ENCODE peak calls at places on chromosomes 6 and 20, in eight cellular contexts. G is A549, F is heart left ventricle, S is endothelial cell of umbilical vein, N is thyroid gland, P is breast epithelium, T is esophagus muscularis mucosa, C is HCT116. A is an unnamed sample.

GRCh38 chr6:32886674-32887383 is 32.8 kb downstream of the PSMB9 start:
- DNase-seq in G (no peak), F (no peak), S (peak; percentile 17), N (peak; percentile 45), P (no peak), T (no peak), C (no peak), A (no peak)

GRCh38 chr6:119145111-119145510 is 66.6 kb upstream of the FAM184A start:
- DNase-seq in G (no peak), F (no peak), S (peak; percentile 21), N (no peak), P (no peak), T (peak; percentile 89), C (no peak), A (no peak)

GRCh38 chr6:35445691-35446090 is 6.4 kb upstream of the FANCE start:
- DNase-seq in G (no peak), F (no peak), S (no peak), N (no peak), P (no peak), T (no peak), C (no peak), A (no peak)

GRCh38 chr20:62206388-62206775 is 13.7 kb downstream of the HRH3 start:
- DNase-seq in G (no peak), F (peak; percentile 9), S (no peak), N (no peak), P (no peak), T (no peak), C (no peak), A (no peak)

GRCh38 chr6:87968435-87969278 is 79.0 kb upstream of the SPACA1 start:
- DNase-seq in G (peak; percentile 1), F (no peak), S (peak; percentile 3), N (peak; percentile 20), P (no peak), T (no peak), C (no peak), A (peak; percentile 55)

GRCh38 chr6:81734081-81734480 is 18.4 kb downstream of the TENT5A start:
- DNase-seq in G (no peak), F (no peak), S (peak; percentile 29), N (no peak), P (no peak), T (no peak), C (no peak), A (no peak)

GRCh38 chr6:52953911-52954839 is 40.9 kb downstream of the GSTA4 start:
- DNase-seq in G (no peak), F (no peak), S (no peak), N (peak; percentile 34), P (no peak), T (no peak), C (no peak), A (no peak)

GRCh38 chr6:108685970-108686369 is 125.3 kb downstream of the FOXO3 start:
- DNase-seq in G (no peak), F (no peak), S (no peak), N (no peak), P (no peak), T (no peak), C (no peak), A (no peak)

GRCh38 chr6:87575423-87575822 is 14.4 kb downstream of the RARS2 start:
- DNase-seq in G (no peak), F (no peak), S (no peak), N (no peak), P (no peak), T (no peak), C (no peak), A (no peak)

GRCh38 chr6:112881027-112881426 is 533.9 kb downstream of the RFPL4B start:
- DNase-seq in G (no peak), F (no peak), S (no peak), N (no peak), P (no peak), T (no peak), C (no peak), A (no peak)
- H3K4me3 ChIP-seq in G (no peak overlapping the region), F (no peak overlapping the region), S (no peak overlapping the region), N (no peak overlapping the region), P (no peak overlapping the region), T (no peak overlapping the region), C (no peak overlapping the region), A (no peak overlapping the region)

GRCh38 chr6:46014054-46014453 is 1.6 kb downstream of the CLIC5 start:
- DNase-seq in G (no peak), F (no peak), S (no peak), N (no peak), P (no peak), T (no peak), C (no peak), A (no peak)

GRCh38 chr6:46013639-46014038 is 2.0 kb downstream of the CLIC5 start:
- DNase-seq in G (no peak), F (no peak), S (no peak), N (no peak), P (no peak), T (no peak), C (no peak), A (no peak)

GRCh38 chr6:46015119-46015968 is at the start of gene CLIC5:
- DNase-seq in G (peak; percentile 8), F (peak; percentile 87), S (no peak), N (peak; percentile 77), P (no peak), T (no peak), C (no peak), A (peak; percentile 70)

GRCh38 chr6:46016063-46016608 is 476 bp upstream of the CLIC5 start:
- DNase-seq in G (no peak), F (no peak), S (no peak), N (no peak), P (no peak), T (no peak), C (no peak), A (no peak)

DNA sequence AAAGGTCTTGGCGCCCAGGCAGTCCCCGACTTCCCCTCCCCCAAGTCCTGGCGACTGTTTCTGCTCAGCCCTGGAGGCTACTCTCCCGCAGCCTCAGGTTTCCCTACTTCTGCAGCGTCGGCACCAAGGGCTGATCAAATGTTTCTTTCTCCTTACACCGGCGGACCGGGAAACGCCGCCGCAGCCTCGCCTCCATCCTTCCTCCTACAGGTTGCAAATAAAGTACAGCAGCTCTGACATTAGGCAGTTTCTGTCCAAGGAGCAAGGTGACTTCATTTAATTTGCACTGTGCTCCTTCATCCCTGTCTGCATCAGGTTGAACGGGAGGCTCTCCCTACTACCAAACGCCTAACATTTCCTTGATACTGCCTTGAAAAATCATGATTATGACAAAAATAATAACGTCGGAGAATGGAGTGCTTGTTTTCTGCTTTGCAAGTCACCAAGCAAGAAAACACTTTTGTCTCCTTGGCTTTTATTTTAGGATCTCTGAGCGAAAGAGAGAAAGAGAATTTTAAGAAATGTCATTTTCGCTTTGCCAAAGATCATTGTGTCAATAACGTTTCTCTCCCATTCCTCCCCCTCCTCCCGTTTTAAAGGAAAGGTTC is 1.0 kb downstream of the CLIC5 start:
- DNase-seq in G (no peak), F (peak; percentile 54), S (no peak), N (peak; percentile 57), P (no peak), T (no peak), C (no peak), A (peak; percentile 33)
- TF ChIP-seq POLR2A in G (no peak), F (peak; percentile 5), S (no peak), N (no peak), P (no peak), T (no peak), C (no peak), A (no peak)

GRCh38 chr20:4569882-4570281 is 151.8 kb upstream of the PRND start:
- DNase-seq in G (no peak), F (no peak), S (no peak), N (no peak), P (no peak), T (no peak), C (no peak), A (no peak)

GRCh38 chr20:4574356-4574690 is 147.4 kb upstream of the PRND start:
- DNase-seq in G (no peak), F (no peak), S (no peak), N (no peak), P (no peak), T (peak; percentile 53), C (no peak), A (no peak)

GRCh38 chr20:4569092-4569491 is 152.6 kb upstream of the PRND start:
- DNase-seq in G (no peak), F (no peak), S (no peak), N (no peak), P (no peak), T (peak; percentile 66), C (no peak), A (no peak)

GRCh38 chr20:4573564-4574355 is 147.9 kb upstream of the PRND start:
- DNase-seq in G (peak; percentile 94), F (no peak), S (no peak), N (no peak), P (no peak), T (peak; percentile 39), C (no peak), A (no peak)

DNA sequence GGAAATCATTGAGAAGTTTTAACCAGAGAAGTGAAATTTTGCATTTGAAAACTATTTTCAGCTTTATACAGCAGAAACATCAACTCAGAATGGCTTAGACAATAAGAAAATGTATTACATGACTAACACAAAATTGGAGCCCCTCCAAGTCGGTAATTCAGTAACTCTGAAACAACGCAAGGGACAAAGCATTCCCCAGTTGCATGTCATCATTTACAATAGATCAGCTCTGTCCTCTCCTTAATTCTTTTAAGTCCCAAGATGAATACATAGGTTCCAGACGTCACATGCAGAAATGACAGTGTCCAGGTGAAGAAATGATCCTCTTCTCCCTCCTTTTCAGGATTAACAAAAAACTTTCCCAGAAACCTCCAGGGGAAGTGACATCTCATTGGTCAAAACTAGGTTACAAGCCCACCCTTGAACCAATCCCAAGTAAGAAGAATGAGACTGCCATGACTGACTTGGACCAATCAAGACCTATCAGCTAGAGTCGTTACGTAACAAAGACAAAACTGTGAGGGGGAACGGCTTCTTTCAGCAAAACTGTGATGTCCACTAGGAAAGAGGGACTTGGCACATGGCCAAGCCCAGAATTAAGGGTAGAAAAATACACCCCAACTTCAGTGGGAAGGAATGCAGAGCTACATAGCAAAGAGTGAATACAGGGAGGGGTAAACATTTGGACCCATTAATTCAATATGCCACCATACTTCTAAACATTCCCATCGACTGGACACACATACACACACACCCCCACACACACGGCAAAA is 149.8 kb upstream of the PRND start:
- DNase-seq in G (no peak), F (no peak), S (no peak), N (no peak), P (no peak), T (peak; percentile 21), C (no peak), A (no peak)
- H3K4me1 ChIP-seq in G (peaks cover 57% of the 10 kb centered on the region), F (no peaks in the 10 kb centered on the region), S (no peaks in the 10 kb centered on the region), N (no peaks in the 10 kb centered on the region), P (no peaks in the 10 kb centered on the region), T (no peaks in the 10 kb centered on the region), C (no peaks in the 10 kb centered on the region), A (no peaks in the 10 kb centered on the region)

GRCh38 chr6:43274916-43275597 is 23.0 kb upstream of the SLC22A7 start:
- DNase-seq in G (no peak), F (no peak), S (no peak), N (peak; percentile 19), P (no peak), T (no peak), C (no peak), A (no peak)
- H3K4me3 ChIP-seq in G (peak overlapping the region; percentile 40), F (peak overlapping the region; percentile 54), S (no peak overlapping the region), N (peak overlapping the region; percentile 33), P (peak overlapping the region; percentile 64), T (peak overlapping the region; percentile 58), C (no peak overlapping the region), A (peak overlapping the region; percentile 31)